ENCODE peak calls at places on chromosomes 1 and 21, in ten cellular contexts. T, L, B, H, N, Y, O, G, Q and S are unnamed samples.

GRCh38 chr1:55640708-55641473 is 425.7 kb upstream of the USP24 start:
- DNase-seq in Q (no peak), L (no peak), H (peak), B (peak), O (no peak), Y (no peak), N (no peak), T (peak), G (no peak), S (peak)

GRCh38 chr1:218171302-218171893 is 113.7 kb upstream of the RRP15 start:
- DNase-seq in H (no peak), O (no peak), B (no peak), T (no peak), G (peak), Q (peak), N (no peak), L (no peak), Y (peak), S (no peak)

GRCh38 chr1:242788771-242789170 is 264.3 kb upstream of the PLD5 start:
- DNase-seq in G (no peak), B (no peak), T (no peak), H (no peak), Q (no peak), Y (no peak), N (no peak), O (no peak), L (no peak), S (no peak)

GRCh38 chr1:172497230-172497629 is 35.7 kb upstream of the SUCO start:
- DNase-seq in B (no peak), Q (no peak), N (peak), L (no peak), Y (peak), T (no peak), H (no peak), O (no peak), G (peak), S (peak)

GRCh38 chr21:14988760-14989159 is 76.0 kb downstream of the NRIP1 start:
- DNase-seq in G (no peak), T (no peak), N (no peak), L (no peak), H (no peak), Y (no peak), B (no peak), O (no peak), Q (no peak), S (no peak)

GRCh38 chr21:45874716-45875415 is 106.7 kb upstream of the COL6A1 start:
- DNase-seq in Q (no peak), B (peak), G (peak), T (no peak), Y (peak), N (no peak), L (no peak), H (no peak), O (no peak), S (peak)

GRCh38 chr1:167533851-167534300 is 15.5 kb upstream of the CD247 start:
- DNase-seq in O (peak), L (no peak), G (no peak), Y (peak), N (no peak), B (peak), T (peak), H (peak), Q (peak), S (peak)

GRCh38 chr1:16162163-16162822 is 6.4 kb upstream of the EPHA2 start:
- DNase-seq in N (no peak), Y (no peak), Q (no peak), O (no peak), B (no peak), T (peak), G (no peak), L (peak), H (no peak), S (no peak)

GRCh38 chr1:69409731-69410456 is 157.8 kb upstream of the LRRC7 start:
- DNase-seq in N (no peak), H (no peak), O (no peak), Q (no peak), B (no peak), G (no peak), T (no peak), Y (no peak), L (no peak), S (no peak)

GRCh38 chr1:233255145-233255544 is 40.4 kb downstream of the PCNX2 start:
- DNase-seq in B (no peak), O (no peak), H (no peak), T (no peak), Q (no peak), Y (no peak), N (no peak), L (no peak), G (no peak), S (no peak)

GRCh38 chr1:63112155-63112914 is 210.0 kb upstream of the FOXD3 start:
- DNase-seq in L (no peak), Y (peak), Q (no peak), G (peak), H (peak), N (no peak), B (no peak), T (no peak), O (no peak), S (no peak)

GRCh38 chr1:161131721-161132409 is 602 bp downstream of the DEDD start:
- DNase-seq in L (no peak), G (no peak), Q (no peak), Y (peak), O (no peak), T (no peak), B (no peak), H (no peak), N (no peak), S (no peak)